ENCODE peak calls at places on chromosomes 2 and 18, in six cellular contexts. L is PC-3, I is GM23338, X is hepatocyte, Q is astrocyte, B is GM23248. Y is an unnamed sample.
A peak's percentile ranks its signal among the peaks of the same experiment; 100 is the strongest.

GRCh38 chr2:69798909-69799526 is 30.4 kb upstream of the GMCL1 start:
- DNase-seq in I (no peak), X (peak; percentile 77), L (no peak), B (peak; percentile 80), Q (peak; percentile 93), Y (peak; percentile 29)

GRCh38 chr2:134924912-134925311 is 6.3 kb downstream of the CCNT2 start:
- DNase-seq in B (no peak), I (no peak), X (no peak), L (no peak), Q (no peak), Y (no peak)

GRCh38 chr18:61742555-61743429 is 150.0 kb downstream of the RNF152 start:
- DNase-seq in X (no peak), I (no peak), B (no peak), Q (no peak), L (no peak), Y (no peak)

GRCh38 chr2:23432531-23432930 is 47.6 kb downstream of the KLHL29 start:
- DNase-seq in I (no peak), X (no peak), L (no peak), B (no peak), Q (no peak), Y (no peak)

GRCh38 chr2:53286336-53286735 is 481.3 kb upstream of the CHAC2 start:
- DNase-seq in I (no peak), L (peak; percentile 25), Q (peak; percentile 28), B (peak; percentile 1), X (no peak), Y (no peak)

GRCh38 chr2:217685255-217685605 is 317.6 kb downstream of the TNS1 start:
- DNase-seq in X (peak; percentile 92), B (peak; percentile 98), L (peak; percentile 92), I (peak; percentile 30), Q (peak; percentile 78), Y (no peak)

GRCh38 chr2:28093768-28094167 is 203.2 kb downstream of the BABAM2 start:
- DNase-seq in I (no peak), Q (no peak), X (no peak), L (no peak), B (no peak), Y (no peak)

GRCh38 chr2:74043345-74044329 is 58.9 kb downstream of the TET3 start:
- DNase-seq in Q (no peak), I (peak; percentile 31), X (no peak), B (no peak), L (no peak), Y (no peak)

GRCh38 chr2:64704996-64705395 is 51.3 kb upstream of the SERTAD2 start:
- DNase-seq in X (no peak), I (no peak), Q (no peak), L (no peak), B (no peak), Y (no peak)

GRCh38 chr2:224077773-224078507 is 38.9 kb upstream of the SERPINE2 start:
- DNase-seq in I (no peak), Q (peak; percentile 68), X (no peak), L (no peak), B (no peak), Y (no peak)

GRCh38 chr18:48161911-48162698 is 231.6 kb upstream of the SMAD2 start:
- DNase-seq in I (peak; percentile 55), Q (no peak), X (no peak), B (no peak), L (no peak), Y (no peak)

GRCh38 chr2:189802396-189802912 is 18.2 kb downstream of the PMS1 start:
- DNase-seq in Q (no peak), X (no peak), L (no peak), I (no peak), B (no peak), Y (no peak)

GRCh38 chr18:34802938-34803337 is 92.8 kb downstream of the DTNA start:
- DNase-seq in Q (peak; percentile 80), B (peak; percentile 66), I (no peak), X (no peak), L (no peak), Y (peak; percentile 5)

GRCh38 chr18:69935319-69936190 is 12.1 kb downstream of the CD226 start:
- DNase-seq in I (no peak), L (no peak), B (peak; percentile 39), Q (peak; percentile 39), X (peak; percentile 10), Y (peak; percentile 45)

GRCh38 chr18:24771300-24771699 is 310.9 kb downstream of the HRH4 start:
- DNase-seq in L (no peak), X (no peak), I (no peak), Q (no peak), B (no peak), Y (no peak)

GRCh38 chr2:33291278-33292013 is 185.0 kb upstream of the RASGRP3 start:
- DNase-seq in X (peak; percentile 24), L (peak; percentile 92), I (no peak), B (peak; percentile 73), Q (peak; percentile 98), Y (no peak)

GRCh38 chr2:120490091-120490798 is 144.3 kb downstream of the INHBB start:
- DNase-seq in L (no peak), X (no peak), B (no peak), Q (no peak), I (no peak), Y (no peak)

GRCh38 chr2:234911271-234911670 is 40.5 kb upstream of the SH3BP4 start:
- DNase-seq in X (no peak), L (peak; percentile 88), Q (peak; percentile 83), B (peak; percentile 81), I (no peak), Y (no peak)

GRCh38 chr2:237673130-237673921 is 45.9 kb downstream of the LRRFIP1 start:
- DNase-seq in B (peak; percentile 91), L (peak; percentile 77), X (peak; percentile 63), Q (peak; percentile 59), I (peak; percentile 87), Y (peak; percentile 84)

GRCh38 chr2:191155608-191156071 is 4.8 kb upstream of the STAT4 start:
- DNase-seq in X (peak; percentile 21), L (peak; percentile 58), Q (no peak), I (no peak), B (peak; percentile 75), Y (no peak)

GRCh38 chr2:196399736-196400691 is 228.6 kb upstream of the STK17B start:
- DNase-seq in B (peak; percentile 94), X (peak; percentile 39), Q (peak; percentile 97), L (peak; percentile 79), I (no peak), Y (no peak)

GRCh38 chr2:120607996-120608395 is 127.7 kb upstream of the GLI2 start:
- DNase-seq in B (no peak), Q (no peak), L (no peak), I (no peak), X (no peak), Y (no peak)

GRCh38 chr2:38498039-38498438 is 104.7 kb downstream of the HNRNPLL start:
- DNase-seq in Q (no peak), L (no peak), B (no peak), X (no peak), I (no peak), Y (no peak)

GRCh38 chr2:101740555-101740964 is 43.1 kb downstream of the MAP4K4 start:
- DNase-seq in L (no peak), Q (no peak), I (no peak), X (no peak), B (no peak), Y (no peak)

GRCh38 chr2:215826838-215827441 is 186.4 kb downstream of the MREG start:
- DNase-seq in I (peak; percentile 13), L (peak; percentile 39), B (peak; percentile 56), X (no peak), Q (peak; percentile 46), Y (no peak)

GRCh38 chr2:116132833-116133232 is 1681.7 kb upstream of the DDX18 start:
- DNase-seq in B (no peak), L (no peak), I (no peak), Q (no peak), X (no peak), Y (no peak)

GRCh38 chr2:54859997-54860701 is 136.7 kb downstream of the EML6 start:
- DNase-seq in L (peak; percentile 32), Q (peak; percentile 96), X (peak; percentile 49), I (no peak), B (peak; percentile 84), Y (no peak)

DNA sequence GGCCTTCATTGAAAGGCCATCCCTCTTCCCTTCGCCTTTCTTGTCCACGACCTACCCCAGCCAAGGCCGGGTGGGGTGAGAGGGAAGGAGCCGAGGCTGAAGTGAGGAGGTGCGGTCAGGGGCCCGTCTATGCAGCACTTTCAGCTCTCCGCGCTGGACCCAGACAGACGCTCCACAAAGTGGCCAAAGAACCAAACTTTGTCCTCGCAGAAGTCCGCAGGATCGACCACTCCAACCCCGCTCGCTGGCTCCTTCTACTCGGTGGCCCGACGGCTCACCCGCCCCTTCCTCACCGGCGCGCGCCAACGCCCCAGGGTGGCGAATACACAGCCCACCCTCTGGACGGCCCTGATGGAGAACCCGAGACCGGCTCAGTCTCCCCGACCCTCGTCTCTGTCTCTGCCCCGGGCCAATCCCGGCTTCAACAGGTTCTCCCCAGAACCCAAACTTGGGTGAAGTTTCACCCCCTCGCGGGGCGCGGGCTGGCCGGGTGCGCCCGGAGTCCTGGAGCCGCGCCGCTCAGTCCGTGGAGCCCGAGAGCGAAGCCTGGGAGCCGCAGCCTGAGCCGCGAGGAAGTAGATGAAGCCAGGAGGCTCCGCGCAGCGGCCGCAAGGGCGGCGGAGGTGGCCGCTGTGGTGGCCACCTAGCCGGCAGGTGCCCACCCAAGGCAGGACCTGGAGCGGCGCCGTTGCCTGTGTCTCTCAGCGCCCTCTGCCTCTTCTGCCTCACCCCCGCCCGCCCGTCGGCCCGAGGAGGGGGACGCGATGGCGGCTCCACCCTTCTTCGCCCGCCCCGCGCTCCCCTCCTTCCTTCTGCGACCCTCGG is 26.7 kb upstream of the ALPP start:
- DNase-seq in B (no peak), I (peak; percentile 38), X (no peak), L (no peak), Q (no peak), Y (no peak)
- TF ChIP-seq EZH2 in B (peak; percentile 94), I (no peak), X (no peak), L (no peak), Q (peak; percentile 91), Y (no peak)

GRCh38 chr2:176083796-176084261 is at the start of gene EVX2:
- DNase-seq in B (no peak), X (no peak), I (peak; percentile 31), Q (no peak), L (no peak), Y (no peak)
- TF ChIP-seq EZH2 in B (peak; percentile 82), X (no peak), I (peak; percentile 91), Q (no peak), L (no peak), Y (no peak)

GRCh38 chr2:95024960-95025405 is 525 bp upstream of the MAL start:
- DNase-seq in L (no peak), I (peak; percentile 51), B (no peak), X (no peak), Q (no peak), Y (no peak)
- TF ChIP-seq EZH2 in L (no peak), I (peak; percentile 86), B (peak; percentile 76), X (no peak), Q (peak; percentile 56), Y (no peak)

GRCh38 chr2:21041943-21042707 is 1.7 kb downstream of the APOB start:
- DNase-seq in Q (no peak), L (no peak), X (peak; percentile 51), B (peak; percentile 20), I (peak; percentile 5), Y (no peak)

GRCh38 chr2:21042708-21042957 is 1.2 kb downstream of the APOB start:
- DNase-seq in B (no peak), Q (no peak), L (no peak), X (no peak), I (no peak), Y (no peak)

GRCh38 chr2:21044694-21045371 is 960 bp upstream of the APOB start:
- DNase-seq in L (no peak), I (peak; percentile 27), X (no peak), B (no peak), Q (no peak), Y (no peak)

GRCh38 chr2:21042958-21043743 is 722 bp downstream of the APOB start:
- DNase-seq in Q (peak; percentile 1), I (peak; percentile 87), L (peak; percentile 51), B (peak; percentile 62), X (peak; percentile 86), Y (peak; percentile 91)

GRCh38 chr2:21043744-21044532 is at the start of gene APOB:
- DNase-seq in B (peak; percentile 24), L (no peak), Q (no peak), I (peak; percentile 76), X (peak; percentile 78), Y (peak; percentile 85)
- TF ChIP-seq EZH2 in B (no peak), L (no peak), Q (peak; percentile 31), I (no peak), X (no peak), Y (no peak)

Y was measured in neural progenitor cell.